ENCODE peak calls at places on chromosome 11, in five cellular contexts. O is skeletal muscle cell, B is globus pallidus, Q is T-helper 1 cell, C is H54. U is an unnamed sample.

GRCh38 chr11:120178441-120179070 is 32.3 kb upstream of the OAF start:
- DNase-seq in O (no peak), B (no peak), Q (no peak), C (no peak), U (no peak)

GRCh38 chr11:76166314-76166713 is 40.0 kb downstream of the WNT11 start:
- DNase-seq in O (no peak), B (no peak), Q (no peak), C (peak; percentile 41), U (no peak)

GRCh38 chr11:77181799-77182541 is 53.9 kb downstream of the MYO7A start:
- DNase-seq in O (no peak), B (no peak), Q (no peak), C (no peak), U (no peak)

GRCh38 chr11:832529-833113 is at the start of gene CD151:
- DNase-seq in O (no peak), B (no peak), Q (no peak), C (no peak), U (no peak)

GRCh38 chr11:91265946-91266345 is 958.7 kb upstream of the FAT3 start:
- DNase-seq in O (no peak), B (no peak), Q (no peak), C (no peak), U (no peak)

GRCh38 chr11:121466063-121466794 is 13.5 kb upstream of the SORL1-AS1 start:
- DNase-seq in O (peak; percentile 74), B (no peak), Q (no peak), C (peak; percentile 75), U (peak; percentile 69)

GRCh38 chr11:61384271-61385242 is 7.8 kb upstream of the TMEM216 start:
- DNase-seq in O (no peak), B (no peak), Q (no peak), C (no peak), U (no peak)

GRCh38 chr11:17607083-17607429 is 60.0 kb downstream of the OTOG start:
- DNase-seq in O (no peak), B (no peak), Q (no peak), C (no peak), U (no peak)

GRCh38 chr11:70233511-70233919 is 30.4 kb downstream of the FADD start:
- DNase-seq in O (peak; percentile 57), B (no peak), Q (no peak), C (peak; percentile 75), U (peak; percentile 29)

GRCh38 chr11:122394326-122394725 is 261.2 kb upstream of the UBASH3B start:
- DNase-seq in O (no peak), B (peak; percentile 58), Q (no peak), C (no peak), U (no peak)

GRCh38 chr11:31096191-31096590 is 273.3 kb downstream of the DCDC1 start:
- DNase-seq in O (no peak), B (no peak), Q (no peak), C (no peak), U (no peak)

GRCh38 chr11:103662880-103663279 is 373.6 kb upstream of the DDI1 start:
- DNase-seq in O (no peak), B (peak; percentile 4), Q (no peak), C (no peak), U (no peak)

GRCh38 chr11:33730716-33731115 is 5.5 kb downstream of the CD59 start:
- DNase-seq in O (no peak), B (no peak), Q (no peak), C (no peak), U (no peak)

GRCh38 chr11:112745958-112746357 is 215.3 kb upstream of the NCAM1 start:
- DNase-seq in O (no peak), B (no peak), Q (no peak), C (no peak), U (no peak)

GRCh38 chr11:104765401-104765800 is 132.9 kb downstream of the CASP12 start:
- DNase-seq in O (no peak), B (no peak), Q (no peak), C (no peak), U (no peak)

GRCh38 chr11:12163181-12163841 is 52.9 kb downstream of the MICAL2 start:
- DNase-seq in O (no peak), B (no peak), Q (no peak), C (peak; percentile 46), U (peak; percentile 85)

GRCh38 chr11:78227906-78228305 is 39.2 kb downstream of the USP35 start:
- DNase-seq in O (no peak), B (no peak), Q (no peak), C (no peak), U (no peak)

GRCh38 chr11:116946414-116946813 is 109.0 kb upstream of the APOA1 start:
- DNase-seq in O (no peak), B (no peak), Q (no peak), C (no peak), U (no peak)

U was measured in AG04449.